ENCODE peak calls at places on chromosomes 4 and X, in four cellular contexts. J, K, U and N are unnamed samples. For H3K4me1 and H3K9me1, the result is how much of the 10 kb centered on the place peaks cover.

GRCh38 chr4:159221280-159221679 is 118.4 kb downstream of the RAPGEF2 start:
- DNase-seq in U (no peak), K (no peak), J (no peak), N (no peak)

GRCh38 chrX:55919367-55920221 is 202.0 kb downstream of the RRAGB start:
- DNase-seq in K (no peak), U (no peak), J (no peak), N (no peak)

GRCh38 chr4:176817222-176817621 is 24.5 kb upstream of the VEGFC start:
- DNase-seq in U (no peak), K (no peak), J (no peak), N (no peak)

GRCh38 chrX:11480626-11481025 is 185.1 kb downstream of the ARHGAP6 start:
- DNase-seq in U (no peak), J (peak), K (peak), N (peak)

GRCh38 chrX:6693051-6693450 is 158.1 kb upstream of the VCX3A start:
- DNase-seq in K (no peak), U (no peak), J (no peak), N (no peak)

GRCh38 chrX:129653985-129654651 is 638 bp downstream of the APLN start:
- DNase-seq in J (no peak), K (no peak), U (no peak), N (no peak)

GRCh38 chr4:48686369-48686768 is 93.7 kb downstream of the FRYL start:
- DNase-seq in U (no peak), J (no peak), K (no peak), N (no peak)

GRCh38 chr4:1187182-1187581 is 14.8 kb upstream of the SPON2 start:
- DNase-seq in K (peak), J (no peak), U (no peak), N (no peak)

GRCh38 chrX:9267415-9267814 is 197.4 kb upstream of the TBL1X start:
- DNase-seq in U (no peak), K (no peak), J (no peak), N (no peak)

GRCh38 chr4:127709456-127709855 is 20.7 kb upstream of the SLC25A31 start:
- DNase-seq in K (no peak), J (no peak), U (no peak), N (no peak)

GRCh38 chr4:156476359-156476758 is 495.2 kb downstream of the PDGFC start:
- DNase-seq in U (peak), K (peak), J (no peak), N (peak)

GRCh38 chrX:17433965-17434364 is 59.0 kb downstream of the NHS start:
- DNase-seq in J (no peak), U (no peak), K (no peak), N (no peak)

GRCh38 chr4:182863501-182863900 is 53.7 kb downstream of the DCTD start:
- DNase-seq in U (no peak), K (no peak), J (no peak), N (no peak)

GRCh38 chrX:133185119-133185518 is 33.0 kb downstream of the TFDP3 start:
- DNase-seq in U (no peak), K (no peak), J (no peak), N (no peak)

GRCh38 chr4:6322067-6322760 is 52.6 kb downstream of the WFS1 start:
- DNase-seq in U (no peak), K (no peak), J (no peak), N (no peak)
- H3K4me1 ChIP-seq in U (under half), K (under half), J (under half), N (under half)

GRCh38 chr4:4416981-4417380 is 30.1 kb downstream of the NSG1 start:
- DNase-seq in U (no peak), K (no peak), J (no peak), N (no peak)
- H3K4me2 ChIP-seq in U (no peak), K (no peak), J (no peak), N (no peak)

GRCh38 chr4:52711834-52712171 is 39.4 kb downstream of the ERVMER34-1 start:
- DNase-seq in K (no peak), J (no peak), U (no peak), N (no peak)

GRCh38 chr4:52712172-52712990 is 38.8 kb downstream of the ERVMER34-1 start:
- DNase-seq in K (peak), J (peak), U (no peak), N (peak)

GRCh38 chr4:52712991-52713275 is 38.3 kb downstream of the ERVMER34-1 start:
- DNase-seq in U (no peak), J (no peak), K (no peak), N (peak)

GRCh38 chr4:52714597-52715254 is 36.5 kb downstream of the ERVMER34-1 start:
- DNase-seq in K (no peak), J (peak), U (no peak), N (peak)

GRCh38 chr4:52713456-52713937 is 37.7 kb downstream of the ERVMER34-1 start:
- DNase-seq in K (peak), J (peak), U (no peak), N (peak)
- H3K9me1 ChIP-seq in K (under half), J (under half), U (under half), N (under half)

DNA sequence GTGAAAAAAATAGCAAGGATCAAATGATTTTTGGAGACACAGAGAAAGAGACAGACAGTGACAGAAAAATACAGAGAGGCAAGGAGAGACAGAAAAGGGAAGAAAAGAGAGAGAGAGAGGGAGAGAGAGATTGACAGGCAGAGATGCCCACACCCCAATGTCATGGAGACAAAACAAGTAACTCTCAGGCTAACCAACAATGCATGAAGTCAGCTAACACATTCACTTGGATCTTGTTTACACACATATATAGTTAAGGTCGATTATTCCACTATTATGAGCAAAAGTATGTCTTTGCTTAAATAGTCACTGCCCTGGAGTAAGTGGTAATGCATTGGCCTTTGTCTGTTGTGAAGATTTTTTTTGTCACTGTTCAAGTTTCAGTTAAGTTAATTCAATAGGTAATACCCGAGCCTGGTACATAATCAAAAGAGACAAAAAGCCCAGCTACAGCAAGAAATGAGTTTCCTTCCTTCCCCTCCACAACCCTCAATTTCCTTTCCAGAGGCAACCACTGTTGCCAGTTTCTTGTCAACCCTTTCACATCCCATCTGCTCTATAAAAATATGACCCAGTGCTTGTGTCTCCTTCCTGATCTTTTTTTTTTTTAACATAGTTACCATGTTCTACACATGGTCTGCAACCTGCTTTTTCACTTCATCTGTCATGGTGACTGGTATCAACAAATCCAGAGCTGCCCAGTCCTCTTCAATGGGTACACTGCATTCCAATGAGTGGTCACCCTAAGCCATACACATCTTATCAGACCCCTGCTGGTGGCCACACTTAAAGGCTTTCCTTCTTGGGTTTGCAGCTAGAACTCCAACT is 52.1 kb downstream of the PROM1 start:
- DNase-seq in J (no peak), U (no peak), K (no peak), N (peak)
- H3K4me1 ChIP-seq in J (under half), U (under half), K (under half), N (under half)